ENCODE peak calls at places on chromosomes 16 and 17, in nine cellular contexts. O is NCI-H1092 treated with DMSO at 0.1 percent for 48 hours; Z is NCI-H774; V is stimulated activated CD8-positive, alpha-beta memory T cell treated with anti-CD3 and anti-CD28 coated beads, Interleukin-4, amount 100 ng/mL, for 48 hours; R is upper lobe of right lung; J is HFFc6; E is GM12892; N is H54; G is PC-3. W is an unnamed sample.

GRCh38 chr17:56545056-56545455 is 48.4 kb upstream of the NOG start:
- DNase-seq in Z (no peak), N (no peak), E (no peak), V (no peak), R (no peak), G (no peak), J (no peak), O (no peak), W (no peak)

GRCh38 chr17:9900744-9901143 is 4.3 kb downstream of the RCVRN start:
- DNase-seq in E (no peak), G (peak; percentile 47), R (no peak), V (no peak), J (peak; percentile 71), O (no peak), N (peak; percentile 64), Z (no peak), W (no peak)

GRCh38 chr16:67179421-67180080 is 4.2 kb downstream of the MATCAP1 start:
- DNase-seq in O (no peak), E (no peak), V (no peak), R (no peak), J (no peak), Z (no peak), N (no peak), G (no peak), W (no peak)

GRCh38 chr16:58499615-58500328 is at the start of gene NDRG4:
- DNase-seq in G (peak; percentile 86), E (peak; percentile 69), R (no peak), N (peak; percentile 82), O (peak; percentile 86), V (peak; percentile 59), Z (peak; percentile 81), J (peak; percentile 45), W (no peak)

GRCh38 chr17:50056961-50057330 is 1.0 kb downstream of the ITGA3 start:
- DNase-seq in N (no peak), E (no peak), G (peak; percentile 52), Z (no peak), J (peak; percentile 61), V (no peak), R (no peak), O (no peak), W (peak; percentile 69)

GRCh38 chr17:68457168-68457538 is at the start of gene WIPI1:
- DNase-seq in J (peak; percentile 10), R (no peak), O (no peak), V (no peak), N (no peak), Z (no peak), E (no peak), G (no peak), W (peak; percentile 65)

GRCh38 chr16:27238591-27238990 is 30.0 kb downstream of the NSMCE1 start:
- DNase-seq in R (peak; percentile 31), E (no peak), J (no peak), G (no peak), V (no peak), Z (no peak), O (no peak), N (no peak), W (no peak)

GRCh38 chr17:80485846-80486245 is 9.4 kb upstream of the NPTX1 start:
- DNase-seq in E (no peak), V (no peak), J (no peak), Z (no peak), N (no peak), O (peak; percentile 39), R (no peak), G (no peak), W (no peak)

GRCh38 chr16:53153130-53153529 is 98.3 kb downstream of the CHD9 start:
- DNase-seq in E (no peak), O (no peak), G (no peak), Z (no peak), J (no peak), V (no peak), N (no peak), R (no peak), W (no peak)

W was measured in mucosa of descending colon.